ENCODE peak calls at places on chromosomes 13 and 19, in six cellular contexts. One of them, this sample, is unnamed.
A peak's percentile ranks its signal among the peaks of the same experiment; 100 is the strongest.

GRCh38 chr19:45262570-45262969 is 11.5 kb downstream of the MARK4 start:
- DNase-seq in left ventricle myocardium inferior: no peak
- DNase-seq in colonic mucosa: no peak
- DNase-seq in right cardiac atrium: no peak
- DNase-seq in adrenal gland: no peak
- DNase-seq in mammary epithelial cell: no peak
- DNase-seq in this sample: no peak

GRCh38 chr13:41017153-41017552 is 2.0 kb downstream of the ELF1 start:
- DNase-seq in colonic mucosa: no peak
- DNase-seq in mammary epithelial cell: peak; percentile 28
- DNase-seq in adrenal gland: peak; percentile 32
- DNase-seq in left ventricle myocardium inferior: no peak
- DNase-seq in right cardiac atrium: no peak
- DNase-seq in this sample: no peak

GRCh38 chr13:111217661-111218060 is 102.6 kb downstream of the ARHGEF7 start:
- DNase-seq in right cardiac atrium: peak; percentile 53
- DNase-seq in left ventricle myocardium inferior: no peak
- DNase-seq in mammary epithelial cell: no peak
- DNase-seq in colonic mucosa: no peak
- DNase-seq in adrenal gland: peak; percentile 90
- DNase-seq in this sample: no peak

GRCh38 chr13:63288576-63288975 is 1872.9 kb upstream of the PCDH20 start:
- DNase-seq in left ventricle myocardium inferior: no peak
- DNase-seq in right cardiac atrium: no peak
- DNase-seq in mammary epithelial cell: no peak
- DNase-seq in colonic mucosa: no peak
- DNase-seq in adrenal gland: no peak
- DNase-seq in this sample: no peak

GRCh38 chr19:34310494-34310981 is 54.5 kb upstream of the GPI start:
- DNase-seq in right cardiac atrium: no peak
- DNase-seq in left ventricle myocardium inferior: no peak
- DNase-seq in colonic mucosa: peak; percentile 68
- DNase-seq in mammary epithelial cell: no peak
- DNase-seq in adrenal gland: no peak
- DNase-seq in this sample: no peak

GRCh38 chr19:508204-509150 is 1.2 kb downstream of the TPGS1 start:
- DNase-seq in right cardiac atrium: peak; percentile 50
- DNase-seq in adrenal gland: no peak
- DNase-seq in mammary epithelial cell: no peak
- DNase-seq in colonic mucosa: no peak
- DNase-seq in left ventricle myocardium inferior: no peak
- DNase-seq in this sample: no peak

GRCh38 chr13:30346159-30346788 is 38.9 kb upstream of the KATNAL1 start:
- DNase-seq in left ventricle myocardium inferior: no peak
- DNase-seq in adrenal gland: peak; percentile 12
- DNase-seq in mammary epithelial cell: peak; percentile 60
- DNase-seq in colonic mucosa: peak; percentile 34
- DNase-seq in right cardiac atrium: peak; percentile 57
- DNase-seq in this sample: no peak

GRCh38 chr19:54416695-54417491 is 1.6 kb downstream of the TTYH1 start:
- DNase-seq in mammary epithelial cell: no peak
- DNase-seq in adrenal gland: no peak
- DNase-seq in left ventricle myocardium inferior: no peak
- DNase-seq in right cardiac atrium: no peak
- DNase-seq in colonic mucosa: no peak
- DNase-seq in this sample: no peak

GRCh38 chr13:109412232-109412935 is 374.0 kb downstream of the IRS2 start:
- DNase-seq in mammary epithelial cell: no peak
- DNase-seq in colonic mucosa: peak; percentile 26
- DNase-seq in right cardiac atrium: peak; percentile 76
- DNase-seq in adrenal gland: peak; percentile 73
- DNase-seq in left ventricle myocardium inferior: peak; percentile 55
- DNase-seq in this sample: no peak

GRCh38 chr13:42334329-42334706 is 62.4 kb downstream of the AKAP11 start:
- DNase-seq in right cardiac atrium: no peak
- DNase-seq in mammary epithelial cell: no peak
- DNase-seq in adrenal gland: no peak
- DNase-seq in left ventricle myocardium inferior: no peak
- DNase-seq in colonic mucosa: no peak
- DNase-seq in this sample: no peak

GRCh38 chr13:38624822-38625221 is 62.1 kb upstream of the FREM2 start:
- DNase-seq in adrenal gland: no peak
- DNase-seq in mammary epithelial cell: no peak
- DNase-seq in colonic mucosa: no peak
- DNase-seq in right cardiac atrium: no peak
- DNase-seq in left ventricle myocardium inferior: no peak
- DNase-seq in this sample: no peak

GRCh38 chr19:15124572-15125231 is 17.5 kb downstream of the SYDE1 start:
- DNase-seq in adrenal gland: peak; percentile 35
- DNase-seq in right cardiac atrium: no peak
- DNase-seq in mammary epithelial cell: peak; percentile 34
- DNase-seq in left ventricle myocardium inferior: no peak
- DNase-seq in colonic mucosa: peak; percentile 74
- DNase-seq in this sample: no peak

GRCh38 chr13:50451609-50452008 is 391.9 kb downstream of the DLEU7 start:
- DNase-seq in left ventricle myocardium inferior: no peak
- DNase-seq in adrenal gland: no peak
- DNase-seq in colonic mucosa: no peak
- DNase-seq in right cardiac atrium: peak; percentile 48
- DNase-seq in mammary epithelial cell: no peak
- DNase-seq in this sample: peak; percentile 21

GRCh38 chr13:82758056-82758455 is 1124.2 kb downstream of the SLITRK1 start:
- DNase-seq in right cardiac atrium: no peak
- DNase-seq in colonic mucosa: no peak
- DNase-seq in left ventricle myocardium inferior: no peak
- DNase-seq in adrenal gland: peak; percentile 3
- DNase-seq in mammary epithelial cell: peak; percentile 46
- DNase-seq in this sample: no peak

GRCh38 chr13:48411281-48412099 is 1.4 kb downstream of the LPAR6 start:
- DNase-seq in adrenal gland: no peak
- DNase-seq in colonic mucosa: peak; percentile 33
- DNase-seq in left ventricle myocardium inferior: no peak
- DNase-seq in mammary epithelial cell: no peak
- DNase-seq in right cardiac atrium: peak; percentile 50
- DNase-seq in this sample: no peak

GRCh38 chr13:98958443-98958794 is 19.4 kb downstream of the DOCK9 start:
- DNase-seq in left ventricle myocardium inferior: no peak
- DNase-seq in right cardiac atrium: no peak
- DNase-seq in colonic mucosa: no peak
- DNase-seq in adrenal gland: no peak
- DNase-seq in mammary epithelial cell: no peak
- DNase-seq in this sample: no peak
- H3K4me3 ChIP-seq in left ventricle myocardium inferior: no peak overlapping the region
- H3K4me3 ChIP-seq in right cardiac atrium: no peak overlapping the region
- H3K4me3 ChIP-seq in colonic mucosa: no peak overlapping the region
- H3K4me3 ChIP-seq in adrenal gland: no peak overlapping the region
- H3K4me3 ChIP-seq in mammary epithelial cell: no peak overlapping the region
- H3K4me3 ChIP-seq in this sample: no peak overlapping the region

DNA sequence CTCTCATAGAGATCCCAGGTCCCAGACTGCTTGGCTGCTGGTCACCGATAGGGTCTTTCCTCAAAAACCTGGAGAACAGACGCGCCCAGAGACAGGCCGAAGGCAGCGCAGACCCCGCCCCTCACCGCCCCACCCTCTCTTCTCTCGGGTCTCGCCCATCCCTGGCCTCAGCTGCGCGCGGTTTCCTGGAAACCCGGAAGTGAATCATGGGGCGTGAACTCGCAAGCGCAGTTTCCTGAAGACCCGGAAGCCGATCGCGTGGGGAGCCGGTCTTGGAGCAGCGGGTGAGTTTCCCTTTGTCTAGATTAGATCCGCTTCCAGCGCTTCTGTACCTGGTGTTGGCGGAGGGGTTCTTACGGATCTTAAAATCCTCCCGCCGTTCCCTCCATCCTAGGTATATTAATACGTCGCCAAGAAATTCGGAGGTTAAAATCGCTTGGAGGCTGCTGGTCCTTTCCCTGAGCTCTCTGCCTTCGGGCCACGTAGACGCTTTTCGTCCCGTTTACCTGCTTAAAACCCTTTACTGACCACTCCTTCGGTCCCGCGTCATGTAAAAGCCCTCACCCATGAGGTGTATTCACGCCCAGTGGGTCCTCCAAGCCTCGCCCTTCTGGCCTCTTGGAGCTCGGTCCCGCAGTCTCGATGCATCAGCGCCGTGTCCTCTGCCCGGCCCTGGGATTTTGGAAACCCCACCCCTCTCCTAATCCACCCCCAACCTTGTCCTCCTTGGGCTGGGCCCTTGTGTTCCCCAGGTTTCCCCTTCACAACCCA is at the start of gene ZNF578:
- DNase-seq in colonic mucosa: peak; percentile 74
- DNase-seq in left ventricle myocardium inferior: peak; percentile 84
- DNase-seq in mammary epithelial cell: peak; percentile 69
- DNase-seq in right cardiac atrium: peak; percentile 93
- DNase-seq in adrenal gland: peak; percentile 66
- DNase-seq in this sample: peak; percentile 84
- H3K9me3 ChIP-seq in colonic mucosa: no peaks in the 10 kb centered on the region
- H3K9me3 ChIP-seq in left ventricle myocardium inferior: peaks cover 92% of the 10 kb centered on the region
- H3K9me3 ChIP-seq in mammary epithelial cell: peaks cover 52% of the 10 kb centered on the region
- H3K9me3 ChIP-seq in right cardiac atrium: peaks cover 18% of the 10 kb centered on the region
- H3K9me3 ChIP-seq in adrenal gland: no peaks in the 10 kb centered on the region
- H3K9me3 ChIP-seq in this sample: peaks cover 29% of the 10 kb centered on the region

DNA sequence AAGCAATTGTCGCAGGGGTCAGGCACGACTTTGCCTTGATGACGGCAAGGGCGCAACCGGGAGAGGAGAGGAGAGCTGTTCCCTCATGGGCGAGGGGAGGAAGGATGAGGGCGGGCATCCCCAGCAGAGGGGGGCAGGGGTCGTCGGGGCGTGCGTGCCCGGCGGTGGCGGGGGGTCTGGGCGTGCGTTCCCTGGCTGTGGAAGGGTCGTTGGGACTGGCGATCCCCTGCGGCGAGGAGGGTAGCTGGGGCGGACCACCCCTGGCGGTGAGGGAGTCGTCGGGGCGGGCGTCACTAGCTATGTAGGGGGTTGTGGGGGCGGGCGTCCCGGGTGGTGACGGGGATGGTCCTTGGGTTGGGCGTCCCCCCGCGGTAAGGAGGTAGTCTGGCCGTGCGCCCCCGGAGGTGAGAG is 1.7 kb downstream of the COMP start:
- DNase-seq in right cardiac atrium: peak; percentile 55
- DNase-seq in left ventricle myocardium inferior: no peak
- DNase-seq in adrenal gland: no peak
- DNase-seq in mammary epithelial cell: no peak
- DNase-seq in colonic mucosa: no peak
- DNase-seq in this sample: no peak
- H3K27me3 ChIP-seq in right cardiac atrium: no peaks in the 10 kb centered on the region
- H3K27me3 ChIP-seq in left ventricle myocardium inferior: peaks cover 100% of the 10 kb centered on the region
- H3K27me3 ChIP-seq in adrenal gland: peaks cover 54% of the 10 kb centered on the region
- H3K27me3 ChIP-seq in mammary epithelial cell: peaks cover 30% of the 10 kb centered on the region
- H3K27me3 ChIP-seq in colonic mucosa: peaks cover 74% of the 10 kb centered on the region
- H3K27me3 ChIP-seq in this sample: peaks cover 20% of the 10 kb centered on the region

GRCh38 chr19:33194884-33195710 is 967 bp downstream of the LRP3 start:
- DNase-seq in right cardiac atrium: peak; percentile 80
- DNase-seq in left ventricle myocardium inferior: no peak
- DNase-seq in adrenal gland: peak; percentile 72
- DNase-seq in colonic mucosa: peak; percentile 34
- DNase-seq in mammary epithelial cell: no peak
- DNase-seq in this sample: peak; percentile 75

GRCh38 chr19:33196446-33197193 is 2.5 kb downstream of the LRP3 start:
- DNase-seq in adrenal gland: no peak
- DNase-seq in colonic mucosa: no peak
- DNase-seq in left ventricle myocardium inferior: no peak
- DNase-seq in right cardiac atrium: no peak
- DNase-seq in mammary epithelial cell: no peak
- DNase-seq in this sample: no peak

GRCh38 chr19:33197591-33198000 is 3.5 kb downstream of the LRP3 start:
- DNase-seq in left ventricle myocardium inferior: no peak
- DNase-seq in adrenal gland: no peak
- DNase-seq in colonic mucosa: no peak
- DNase-seq in mammary epithelial cell: no peak
- DNase-seq in right cardiac atrium: no peak
- DNase-seq in this sample: no peak

GRCh38 chr19:33194527-33194883 is 375 bp downstream of the LRP3 start:
- DNase-seq in left ventricle myocardium inferior: no peak
- DNase-seq in mammary epithelial cell: no peak
- DNase-seq in right cardiac atrium: peak; percentile 66
- DNase-seq in adrenal gland: peak; percentile 32
- DNase-seq in colonic mucosa: no peak
- DNase-seq in this sample: peak; percentile 31

GRCh38 chr19:33195711-33196347 is 1.7 kb downstream of the LRP3 start:
- DNase-seq in left ventricle myocardium inferior: no peak
- DNase-seq in mammary epithelial cell: no peak
- DNase-seq in adrenal gland: no peak
- DNase-seq in colonic mucosa: no peak
- DNase-seq in right cardiac atrium: no peak
- DNase-seq in this sample: no peak
- H3K4me3 ChIP-seq in left ventricle myocardium inferior: peak overlapping the region; percentile 75
- H3K4me3 ChIP-seq in mammary epithelial cell: no peak overlapping the region
- H3K4me3 ChIP-seq in adrenal gland: peak overlapping the region; percentile 91
- H3K4me3 ChIP-seq in colonic mucosa: peak overlapping the region; percentile 60
- H3K4me3 ChIP-seq in right cardiac atrium: no peak overlapping the region
- H3K4me3 ChIP-seq in this sample: peak overlapping the region; percentile 76

GRCh38 chr19:22608441-22608840 is 25.7 kb upstream of the ZNF492 start:
- DNase-seq in left ventricle myocardium inferior: no peak
- DNase-seq in mammary epithelial cell: no peak
- DNase-seq in adrenal gland: no peak
- DNase-seq in colonic mucosa: no peak
- DNase-seq in right cardiac atrium: no peak
- DNase-seq in this sample: no peak
- H3K9me3 ChIP-seq in left ventricle myocardium inferior: no peaks in the 10 kb centered on the region
- H3K9me3 ChIP-seq in mammary epithelial cell: peaks cover 69% of the 10 kb centered on the region
- H3K9me3 ChIP-seq in adrenal gland: no peaks in the 10 kb centered on the region
- H3K9me3 ChIP-seq in colonic mucosa: no peaks in the 10 kb centered on the region
- H3K9me3 ChIP-seq in right cardiac atrium: no peaks in the 10 kb centered on the region
- H3K9me3 ChIP-seq in this sample: no peaks in the 10 kb centered on the region

GRCh38 chr13:99949657-99950413 is 21.7 kb downstream of the ZIC5 start:
- DNase-seq in colonic mucosa: no peak
- DNase-seq in right cardiac atrium: no peak
- DNase-seq in mammary epithelial cell: no peak
- DNase-seq in left ventricle myocardium inferior: no peak
- DNase-seq in adrenal gland: no peak
- DNase-seq in this sample: no peak

GRCh38 chr13:99955747-99956472 is 15.7 kb downstream of the ZIC5 start:
- DNase-seq in mammary epithelial cell: no peak
- DNase-seq in adrenal gland: no peak
- DNase-seq in colonic mucosa: no peak
- DNase-seq in right cardiac atrium: peak; percentile 70
- DNase-seq in left ventricle myocardium inferior: no peak
- DNase-seq in this sample: peak; percentile 97

GRCh38 chr13:99956473-99957349 is 14.9 kb downstream of the ZIC5 start:
- DNase-seq in adrenal gland: no peak
- DNase-seq in right cardiac atrium: no peak
- DNase-seq in mammary epithelial cell: no peak
- DNase-seq in left ventricle myocardium inferior: no peak
- DNase-seq in colonic mucosa: no peak
- DNase-seq in this sample: peak; percentile 69

GRCh38 chr13:99955107-99955746 is 16.3 kb downstream of the ZIC5 start:
- DNase-seq in mammary epithelial cell: no peak
- DNase-seq in left ventricle myocardium inferior: no peak
- DNase-seq in colonic mucosa: no peak
- DNase-seq in right cardiac atrium: no peak
- DNase-seq in adrenal gland: no peak
- DNase-seq in this sample: no peak

GRCh38 chr13:99953138-99953755 is 18.3 kb downstream of the ZIC5 start:
- DNase-seq in colonic mucosa: no peak
- DNase-seq in left ventricle myocardium inferior: no peak
- DNase-seq in right cardiac atrium: no peak
- DNase-seq in adrenal gland: no peak
- DNase-seq in mammary epithelial cell: no peak
- DNase-seq in this sample: no peak
- H3K27me3 ChIP-seq in colonic mucosa: peaks cover 48% of the 10 kb centered on the region
- H3K27me3 ChIP-seq in left ventricle myocardium inferior: peaks cover 98% of the 10 kb centered on the region
- H3K27me3 ChIP-seq in right cardiac atrium: no peaks in the 10 kb centered on the region
- H3K27me3 ChIP-seq in adrenal gland: peaks cover 59% of the 10 kb centered on the region
- H3K27me3 ChIP-seq in mammary epithelial cell: peaks cover 36% of the 10 kb centered on the region
- H3K27me3 ChIP-seq in this sample: no peaks in the 10 kb centered on the region

This sample was measured in MG63.